ENCODE peak calls at places on chromosomes 4 and X, in five cellular contexts. Y, W, O, G and B are unnamed samples.

GRCh38 chr4:27089186-27089585 is 228.5 kb downstream of the STIM2 start:
- DNase-seq in W (no peak), G (no peak), O (no peak), Y (no peak), B (no peak)

GRCh38 chrX:134600714-134601113 is 57.6 kb downstream of the PLAC1 start:
- DNase-seq in G (no peak), O (no peak), W (peak), Y (no peak), B (peak)

GRCh38 chrX:93791304-93791703 is 117.3 kb downstream of the FAM133A start:
- DNase-seq in W (no peak), O (no peak), Y (no peak), G (no peak), B (no peak)

GRCh38 chr4:77800483-77801259 is 18.5 kb downstream of the CNOT6L start:
- DNase-seq in G (no peak), W (no peak), O (no peak), Y (no peak), B (peak)

GRCh38 chrX:45775462-45775861 is 574.8 kb upstream of the DIPK2B start:
- DNase-seq in G (no peak), O (no peak), Y (peak), W (no peak), B (no peak)

GRCh38 chrX:54534271-54534670 is 4.3 kb downstream of the GNL3L start:
- DNase-seq in G (no peak), W (no peak), Y (no peak), O (no peak), B (no peak)

GRCh38 chrX:20265726-20266681 is 705 bp downstream of the RPS6KA3 start:
- DNase-seq in G (peak), O (peak), Y (no peak), W (peak), B (peak)

GRCh38 chrX:68832516-68833447 is 4.0 kb downstream of the EFNB1 start:
- DNase-seq in W (no peak), Y (no peak), G (no peak), O (no peak), B (no peak)

GRCh38 chrX:35339796-35340195 is 397.2 kb downstream of the FAM47B start:
- DNase-seq in O (no peak), Y (no peak), G (no peak), W (no peak), B (no peak)

GRCh38 chr4:158162637-158163036 is 10.2 kb downstream of the GASK1B start:
- DNase-seq in G (no peak), Y (no peak), W (no peak), O (no peak), B (no peak)

GRCh38 chrX:11319689-11320302 is 26.6 kb downstream of the AMELX start:
- DNase-seq in W (no peak), Y (no peak), O (no peak), G (no peak), B (no peak)

GRCh38 chr4:101022151-101023024 is 324.9 kb downstream of the PPP3CA start:
- DNase-seq in O (no peak), Y (no peak), W (no peak), G (no peak), B (no peak)

GRCh38 chrX:2311483-2311882 is 189.3 kb downstream of the DHRSX start:
- DNase-seq in W (no peak), Y (no peak), G (no peak), O (no peak), B (no peak)

GRCh38 chrX:24513416-24513815 is 48.3 kb downstream of the PDK3 start:
- DNase-seq in G (no peak), W (no peak), Y (no peak), O (no peak), B (peak)

GRCh38 chr4:46934731-46935130 is 25.7 kb upstream of the COX7B2 start:
- DNase-seq in W (peak), O (no peak), G (no peak), Y (no peak), B (no peak)

GRCh38 chr4:157792716-157793115 is 380.1 kb downstream of the GASK1B start:
- DNase-seq in W (no peak), G (no peak), O (no peak), Y (no peak), B (no peak)

GRCh38 chrX:27590044-27590443 is at the start of gene DCAF8L2:
- DNase-seq in O (no peak), W (no peak), G (no peak), Y (no peak), B (no peak)

GRCh38 chrX:21798677-21799219 is 40.7 kb upstream of the MBTPS2 start:
- DNase-seq in G (no peak), W (peak), O (no peak), Y (peak), B (no peak)

GRCh38 chr4:38935391-38936073 is 67.9 kb downstream of the FAM114A1 start:
- DNase-seq in W (no peak), G (no peak), O (no peak), Y (no peak), B (peak)

GRCh38 chrX:538311-538710 is 92.3 kb upstream of the SHOX start:
- DNase-seq in Y (no peak), G (no peak), O (no peak), W (no peak), B (no peak)

GRCh38 chr4:168503652-168504362 is 7.0 kb downstream of the PALLD start:
- DNase-seq in O (no peak), G (no peak), W (peak), Y (no peak), B (peak)

GRCh38 chr4:39710098-39710896 is 12.4 kb downstream of the UBE2K start:
- DNase-seq in G (no peak), Y (no peak), W (no peak), O (no peak), B (no peak)

GRCh38 chrX:79366888-79367749 is at the start of gene ITM2A:
- DNase-seq in G (peak), O (peak), W (no peak), Y (no peak), B (peak)

GRCh38 chrX:46327229-46328081 is 217.8 kb downstream of the ZNF674 start:
- DNase-seq in Y (no peak), O (peak), G (no peak), W (no peak), B (no peak)

GRCh38 chr4:106864231-106864630 is 171.9 kb downstream of the DKK2 start:
- DNase-seq in G (no peak), W (peak), Y (no peak), O (no peak), B (no peak)

GRCh38 chr4:185811509-185812364 is at the start of gene SORBS2:
- DNase-seq in O (no peak), Y (peak), G (no peak), W (no peak), B (no peak)

GRCh38 chr4:88159137-88159725 is 792 bp upstream of the ABCG2 start:
- DNase-seq in O (peak), W (no peak), Y (no peak), G (no peak), B (no peak)